ENCODE peak calls at places on chromosomes 11 and 22, in four cellular contexts. X is OCI-LY7, V is neuronal stem cell, F is DND-41. Z is an unnamed sample. For H3K4me1, the result is how much of the 10 kb centered on the place peaks cover.

GRCh38 chr11:111372538-111372937 is 6.5 kb downstream of the POU2AF1 start:
- DNase-seq in X (no peak), V (no peak), F (no peak), Z (no peak)

GRCh38 chr11:86802601-86803051 is 2.3 kb downstream of the PRSS23 start:
- DNase-seq in X (peak), V (no peak), F (no peak), Z (peak)

GRCh38 chr11:133303262-133303661 is 229.0 kb downstream of the OPCML start:
- DNase-seq in X (no peak), V (no peak), F (no peak), Z (no peak)

GRCh38 chr22:17717708-17718107 is 56.6 kb downstream of the BID start:
- DNase-seq in X (no peak), V (no peak), F (no peak), Z (no peak)

GRCh38 chr11:93942176-93942575 is 79.0 kb upstream of the HEPHL1 start:
- DNase-seq in X (no peak), V (no peak), F (no peak), Z (no peak)

GRCh38 chr11:57424802-57425564 is 1.9 kb downstream of the SLC43A3 start:
- DNase-seq in X (peak), V (no peak), F (peak), Z (peak)

GRCh38 chr11:128680906-128681305 is 13.0 kb upstream of the FLI1 start:
- DNase-seq in X (no peak), V (no peak), F (no peak), Z (no peak)

GRCh38 chr11:67561971-67562560 is 21.5 kb upstream of the GSTP1 start:
- DNase-seq in X (no peak), V (no peak), F (no peak), Z (no peak)

GRCh38 chr11:94513091-94513490 is 830 bp downstream of the C11orf97 start:
- DNase-seq in X (no peak), V (no peak), F (no peak), Z (no peak)

GRCh38 chr22:31977141-31977781 is 32.9 kb downstream of the YWHAH start:
- DNase-seq in X (peak), V (peak), F (peak), Z (peak)

GRCh38 chr11:551596-551995 is 8.9 kb downstream of the LMNTD2 start:
- DNase-seq in X (no peak), V (no peak), F (no peak), Z (no peak)

GRCh38 chr11:33534575-33534974 is 166.1 kb downstream of the C11orf91 start:
- DNase-seq in X (no peak), V (no peak), F (no peak), Z (no peak)

GRCh38 chr11:12727556-12728070 is 53.4 kb downstream of the TEAD1 start:
- DNase-seq in X (no peak), V (no peak), F (no peak), Z (no peak)

GRCh38 chr11:70191495-70192140 is 11.5 kb upstream of the FADD start:
- DNase-seq in X (no peak), V (peak), F (peak), Z (peak)

DNA sequence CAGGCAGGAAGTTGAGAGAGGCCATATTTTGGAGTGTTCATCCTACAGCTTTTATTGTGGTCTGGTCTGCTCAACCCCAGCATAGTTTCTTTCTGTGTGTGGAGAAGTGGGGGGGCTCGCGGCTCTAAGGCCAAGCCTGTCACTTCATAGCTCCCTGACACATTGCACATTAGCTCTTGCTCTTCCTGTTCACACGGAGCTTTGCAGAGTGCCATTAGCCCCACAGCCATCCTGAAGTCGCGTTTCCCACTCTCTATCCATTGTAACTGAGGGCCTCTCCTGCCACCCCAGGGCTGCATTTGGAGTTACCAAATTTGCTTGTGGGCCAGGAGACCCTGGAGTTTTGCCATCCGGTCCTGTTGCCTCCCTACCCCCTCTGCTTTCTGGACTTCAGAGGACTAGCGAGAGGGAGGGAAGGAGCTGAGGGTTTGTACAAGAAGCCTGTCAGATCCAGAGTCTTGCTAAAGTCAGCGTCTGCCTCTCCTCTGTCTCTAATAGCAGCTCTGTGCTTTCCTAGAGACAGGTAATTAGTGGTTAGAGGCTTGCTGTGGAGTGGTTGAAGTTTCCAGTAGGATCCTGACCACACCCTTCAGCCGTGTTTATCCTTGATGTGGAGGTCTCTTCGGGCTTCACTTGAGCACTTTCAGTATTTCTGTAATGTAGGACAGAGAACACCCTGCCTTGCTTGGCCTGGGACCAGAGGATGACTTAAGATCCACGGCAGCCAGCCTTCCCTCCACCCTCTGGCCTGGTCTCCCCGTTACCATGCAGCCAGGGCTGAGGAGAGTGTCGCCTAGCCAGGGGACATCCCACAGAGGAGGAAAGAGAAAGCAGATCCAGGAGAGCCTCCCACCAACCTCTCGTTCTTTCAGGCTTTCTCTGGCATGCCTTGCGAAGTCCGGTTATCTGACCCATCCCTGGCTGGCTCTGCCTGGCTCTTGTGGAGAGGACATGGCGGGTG is 14.1 kb downstream of the DCPS start:
- DNase-seq in X (no peak), V (no peak), F (peak), Z (no peak)
- H3K4me3 ChIP-seq in X (no peak), V (no peak), F (no peak), Z (no peak)

GRCh38 chr11:65641233-65642013 is 3.5 kb downstream of the SIPA1 start:
- DNase-seq in X (no peak), V (no peak), F (no peak), Z (no peak)

GRCh38 chr11:65639623-65640482 is 2.0 kb downstream of the SIPA1 start:
- DNase-seq in X (peak), V (no peak), F (peak), Z (no peak)

GRCh38 chr11:65642014-65642671 is 4.2 kb downstream of the SIPA1 start:
- DNase-seq in X (peak), V (peak), F (no peak), Z (peak)

GRCh38 chr11:65637794-65638317 is at the start of gene SIPA1:
- DNase-seq in X (peak), V (peak), F (peak), Z (peak)

DNA sequence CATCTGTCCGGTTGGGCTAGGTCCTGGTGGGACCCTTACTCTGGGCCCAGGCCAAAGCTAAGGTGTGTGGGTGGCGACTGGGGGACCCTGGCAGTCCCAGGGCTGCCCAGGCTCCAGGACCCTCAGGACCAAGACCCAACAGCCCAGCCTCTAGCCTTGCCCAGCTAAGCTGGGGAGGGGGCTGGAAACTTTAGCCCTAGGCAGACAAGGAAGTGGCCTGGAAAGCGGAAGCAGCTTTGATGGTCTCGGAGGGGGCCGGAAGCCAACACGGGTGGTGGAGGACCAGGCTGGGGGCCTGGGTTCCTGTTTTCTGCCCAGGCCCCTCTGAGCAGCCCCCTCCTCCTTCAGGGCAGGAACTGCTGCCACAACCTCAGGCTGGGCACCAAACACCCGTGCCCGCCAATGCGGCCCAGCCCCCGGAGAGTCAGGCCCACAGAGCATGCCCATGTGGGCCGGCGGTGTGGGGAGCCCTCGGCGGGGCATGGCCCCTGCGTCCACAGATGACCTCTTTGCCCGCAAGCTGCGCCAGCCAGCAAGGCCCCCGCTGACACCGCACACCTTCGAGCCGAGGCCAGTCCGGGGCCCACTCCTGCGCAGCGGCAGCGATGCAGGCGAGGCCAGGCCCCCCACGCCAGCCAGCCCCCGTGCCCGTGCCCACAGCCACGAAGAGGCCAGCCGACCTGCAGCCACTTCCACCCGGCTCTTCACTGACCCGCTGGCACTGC is 2.7 kb downstream of the SIPA1 start:
- DNase-seq in X (peak), V (no peak), F (no peak), Z (no peak)
- H3K4me1 ChIP-seq in X (half or more), V (under half), F (under half), Z (under half)

GRCh38 chr11:46108752-46109151 is 12.5 kb downstream of the PHF21A start:
- DNase-seq in X (no peak), V (no peak), F (no peak), Z (no peak)

GRCh38 chr11:46106530-46107407 is 14.5 kb downstream of the PHF21A start:
- DNase-seq in X (no peak), V (no peak), F (no peak), Z (peak)

GRCh38 chr11:46105902-46106301 is 15.4 kb downstream of the PHF21A start:
- DNase-seq in X (no peak), V (no peak), F (no peak), Z (no peak)

GRCh38 chr11:46107780-46108179 is 13.5 kb downstream of the PHF21A start:
- DNase-seq in X (no peak), V (no peak), F (no peak), Z (no peak)

DNA sequence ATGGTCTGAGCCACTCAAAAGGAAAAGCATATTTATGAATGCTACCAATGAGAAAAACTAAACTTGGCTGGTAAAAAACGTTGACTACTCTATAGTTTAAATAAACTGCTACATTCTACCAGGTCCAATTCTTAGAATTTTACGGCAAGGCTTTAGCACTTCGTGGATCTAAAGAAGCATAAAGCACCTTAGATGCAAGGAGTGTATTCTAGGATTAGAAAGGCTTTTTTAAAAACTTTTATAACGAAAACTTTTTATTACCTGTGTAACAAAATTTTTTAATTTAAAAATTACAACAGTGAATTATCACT is 13.9 kb downstream of the PHF21A start:
- DNase-seq in X (no peak), V (no peak), F (no peak), Z (no peak)
- H2AFZ ChIP-seq in X (no peak), V (no peak), F (no peak), Z (no peak)

GRCh38 chr11:31769241-31769640 is 41.9 kb downstream of the PAX6 start:
- DNase-seq in X (no peak), V (no peak), F (no peak), Z (no peak)
- H3K4me3 ChIP-seq in X (no peak), V (no peak), F (no peak), Z (no peak)

DNA sequence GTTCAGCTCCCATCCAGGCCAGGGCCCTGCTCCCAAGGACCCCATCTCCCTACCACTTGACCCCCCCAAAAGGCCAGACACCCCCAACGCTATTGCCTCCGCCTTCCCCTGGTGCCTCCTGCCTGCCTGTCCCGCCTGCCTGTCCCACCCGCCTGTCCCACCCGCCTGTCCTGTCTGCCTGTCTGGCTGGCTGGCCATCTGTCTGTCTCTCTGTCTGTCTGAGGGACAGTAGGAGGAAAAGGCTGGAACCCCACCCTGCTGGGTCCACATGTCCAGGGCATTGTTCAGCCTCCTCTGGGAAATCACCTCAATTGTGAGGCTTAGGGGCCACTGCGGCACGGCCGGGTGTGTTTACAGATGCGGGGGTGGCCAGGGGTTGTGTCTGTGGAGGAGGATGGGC is 25.3 kb upstream of the CBX7 start:
- DNase-seq in X (no peak), V (no peak), F (no peak), Z (no peak)
- H3K4me1 ChIP-seq in X (under half), V (under half), F (under half), Z (half or more)

GRCh38 chr11:64746486-64746885 is 2.5 kb upstream of the RASGRP2 start:
- DNase-seq in X (no peak), V (no peak), F (no peak), Z (no peak)
- H2AFZ ChIP-seq in X (peak), V (no peak), F (no peak), Z (no peak)

GRCh38 chr11:95703059-95703458 is 86.5 kb downstream of the FAM76B start:
- DNase-seq in X (no peak), V (no peak), F (no peak), Z (no peak)
- H3K4me3 ChIP-seq in X (no peak), V (no peak), F (no peak), Z (no peak)

DNA sequence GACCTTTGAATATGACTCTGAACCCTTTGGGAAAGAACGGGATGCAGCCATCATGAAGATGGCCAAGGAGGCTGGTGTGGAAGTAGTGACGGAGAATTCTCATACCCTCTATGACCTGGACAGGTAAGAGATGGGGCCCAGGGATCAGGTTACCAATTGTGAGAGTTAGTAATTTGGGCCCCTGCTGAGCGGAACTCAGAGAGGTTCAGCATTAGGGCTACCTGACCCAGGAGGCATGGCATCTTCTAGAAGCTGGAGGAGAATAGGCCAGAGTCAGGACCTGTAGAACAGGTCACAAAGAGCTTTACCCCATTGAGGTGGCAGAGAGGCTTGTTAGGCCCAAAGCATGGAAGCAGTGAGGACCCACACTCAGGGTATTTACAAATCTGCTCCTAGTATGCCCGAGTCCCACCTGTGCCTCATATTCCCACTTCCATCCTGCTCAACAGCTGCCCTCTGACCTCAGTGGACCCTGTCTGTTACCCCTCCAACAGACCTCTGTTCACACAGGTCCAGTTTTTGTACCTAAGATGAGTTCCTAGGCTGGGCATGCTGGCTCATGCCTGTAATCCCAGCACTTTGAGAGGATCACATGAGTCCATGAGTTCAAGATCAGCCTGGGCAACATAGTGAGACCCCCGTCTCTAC is 11.6 kb downstream of the CRY2 start:
- DNase-seq in X (no peak), V (no peak), F (no peak), Z (no peak)
- H3K4me1 ChIP-seq in X (under half), V (under half), F (under half), Z (under half)

Z was measured in neural progenitor cell.